ENCODE peak calls at places on chromosomes 16 and 17, in nine cellular contexts. Q is astrocyte, C is pancreas, R is fibroblast of lung, E is heart right ventricle, Y is Peyer's patch, S is thyroid gland, M is heart left ventricle, T is cardiac muscle cell. U is an unnamed sample.

GRCh38 chr17:49924589-49924988 is 44.4 kb upstream of the DLX4 start:
- DNase-seq in Q (no peak), Y (no peak), M (no peak), C (no peak), E (no peak), S (no peak), R (no peak), T (no peak), U (no peak)

GRCh38 chr17:31417051-31417792 is 25.7 kb downstream of the RAB11FIP4 start:
- DNase-seq in S (no peak), C (no peak), T (no peak), Y (no peak), M (no peak), Q (no peak), E (no peak), R (no peak), U (no peak)

GRCh38 chr17:2435181-2435741 is 34.4 kb upstream of the MNT start:
- DNase-seq in M (no peak), Y (no peak), E (no peak), C (no peak), T (peak; percentile 44), Q (peak; percentile 32), R (no peak), S (peak; percentile 46), U (peak; percentile 18)

GRCh38 chr17:27646232-27646631 is 15.2 kb downstream of the LGALS9 start:
- DNase-seq in M (no peak), T (no peak), E (no peak), S (no peak), R (no peak), Q (no peak), C (no peak), Y (no peak), U (no peak)

GRCh38 chr16:4411684-4412083 is 4.7 kb downstream of the CORO7 start:
- DNase-seq in Q (no peak), M (peak; percentile 78), T (peak; percentile 62), E (peak; percentile 62), Y (no peak), R (peak; percentile 70), S (no peak), C (no peak), U (no peak)

GRCh38 chr16:70687172-70687531 is 1.3 kb upstream of the MTSS2 start:
- DNase-seq in E (no peak), Y (no peak), C (no peak), S (no peak), T (no peak), M (no peak), Q (no peak), R (no peak), U (peak; percentile 24)

GRCh38 chr16:528111-529011 is 849 bp downstream of the CAPN15 start:
- DNase-seq in C (no peak), T (peak; percentile 65), S (peak; percentile 37), Q (peak; percentile 55), M (no peak), Y (peak; percentile 30), R (peak; percentile 56), E (peak; percentile 48), U (peak; percentile 73)

GRCh38 chr17:56929362-56929969 is 15.6 kb upstream of the TRIM25 start:
- DNase-seq in Y (no peak), T (no peak), E (no peak), M (no peak), Q (no peak), R (peak; percentile 17), C (no peak), S (no peak), U (no peak)

GRCh38 chr17:63550816-63551639 is 751 bp downstream of the DCAF7 start:
- DNase-seq in Q (peak; percentile 47), R (peak; percentile 20), S (no peak), E (no peak), T (peak; percentile 49), M (no peak), Y (peak; percentile 28), C (no peak), U (peak; percentile 72)

GRCh38 chr16:502179-502943 is 25.2 kb upstream of the CAPN15 start:
- DNase-seq in Y (no peak), T (no peak), R (no peak), C (no peak), M (no peak), E (no peak), S (no peak), Q (no peak), U (no peak)

GRCh38 chr16:87188104-87188503 is 129.1 kb downstream of the C16orf95 start:
- DNase-seq in Y (no peak), T (no peak), E (no peak), M (no peak), Q (no peak), S (no peak), R (no peak), C (no peak), U (no peak)

GRCh38 chr17:20721151-20721550 is 141.6 kb downstream of the CDRT15L2 start:
- DNase-seq in Q (peak; percentile 1), Y (no peak), T (peak; percentile 80), C (no peak), R (no peak), E (no peak), M (no peak), S (no peak), U (peak; percentile 5)

GRCh38 chr16:68282064-68282452 is 17.7 kb downstream of the SLC7A6 start:
- DNase-seq in E (no peak), R (no peak), M (no peak), T (no peak), C (no peak), Q (no peak), S (no peak), Y (no peak), U (no peak)
- H3K4me1 ChIP-seq in E (peaks cover 81% of the 10 kb centered on the region), R (no peaks in the 10 kb centered on the region), M (peaks cover 52% of the 10 kb centered on the region), T (peaks cover 14% of the 10 kb centered on the region), C (no peaks in the 10 kb centered on the region), Q (no peaks in the 10 kb centered on the region), S (peaks cover 11% of the 10 kb centered on the region), Y (no peaks in the 10 kb centered on the region), U (peaks cover 75% of the 10 kb centered on the region)

DNA sequence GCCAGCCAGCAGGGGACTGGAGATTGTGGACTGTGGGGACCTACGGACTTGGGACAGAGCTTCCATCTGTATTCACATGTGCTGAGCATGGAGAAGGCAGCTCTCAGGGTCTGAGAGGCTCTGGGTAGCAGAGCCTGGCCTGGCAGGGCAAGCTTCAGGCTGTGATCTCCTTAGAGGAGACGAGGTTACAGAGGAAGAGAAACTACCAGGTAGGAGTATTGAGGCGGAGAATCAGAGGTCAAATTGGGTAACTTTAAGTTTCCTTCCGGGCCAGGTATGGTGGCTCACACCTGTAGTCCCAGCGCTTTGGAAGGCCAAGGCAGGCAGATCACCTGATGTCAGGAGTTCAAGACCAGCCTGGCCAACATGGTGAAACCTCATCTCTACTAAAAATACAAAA is 8.8 kb downstream of the CTNS start:
- DNase-seq in S (no peak), R (no peak), Y (no peak), Q (no peak), C (no peak), E (no peak), T (no peak), M (no peak), U (no peak)
- H3K4me1 ChIP-seq in S (no peaks in the 10 kb centered on the region), R (no peaks in the 10 kb centered on the region), Y (no peaks in the 10 kb centered on the region), Q (no peaks in the 10 kb centered on the region), C (peaks cover 10% of the 10 kb centered on the region), E (peaks cover 7% of the 10 kb centered on the region), T (peaks cover 12% of the 10 kb centered on the region), M (peaks cover 8% of the 10 kb centered on the region), U (peaks cover 16% of the 10 kb centered on the region)

GRCh38 chr17:73099504-73099903 is 7.0 kb upstream of the SLC39A11 start:
- DNase-seq in S (no peak), R (no peak), T (no peak), M (no peak), E (no peak), Q (no peak), C (no peak), Y (peak; percentile 10), U (no peak)

GRCh38 chr17:73096866-73097265 is 4.4 kb upstream of the SLC39A11 start:
- DNase-seq in T (peak; percentile 56), Y (peak; percentile 3), R (peak; percentile 12), Q (peak; percentile 32), M (no peak), E (no peak), C (no peak), S (peak; percentile 52), U (no peak)

GRCh38 chr17:73098919-73099318 is 6.4 kb upstream of the SLC39A11 start:
- DNase-seq in Y (peak; percentile 10), E (no peak), Q (no peak), R (no peak), T (no peak), S (no peak), C (no peak), M (no peak), U (no peak)

GRCh38 chr17:73093286-73093685 is 798 bp upstream of the SLC39A11 start:
- DNase-seq in S (no peak), R (no peak), E (no peak), T (no peak), Q (no peak), Y (no peak), M (no peak), C (no peak), U (no peak)

DNA sequence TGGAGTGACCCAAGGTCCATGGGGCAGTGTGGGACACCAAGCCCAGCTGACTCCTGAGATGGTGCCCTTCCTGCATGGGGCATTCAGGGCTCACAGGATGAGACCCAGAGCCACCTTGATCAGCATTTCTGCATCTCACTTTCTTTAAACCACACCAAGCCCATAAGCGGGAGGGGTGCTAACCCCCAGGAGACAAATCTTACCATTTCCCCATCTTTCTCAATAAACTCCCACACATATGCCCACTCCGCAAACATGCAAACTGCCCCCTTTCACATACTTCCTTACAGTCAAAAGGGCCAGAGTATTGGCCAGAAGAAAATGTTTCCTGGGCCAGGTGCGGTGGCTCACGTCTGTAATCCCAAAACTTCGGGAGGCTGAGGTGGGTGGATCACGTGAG is 3.7 kb upstream of the SLC39A11 start:
- DNase-seq in S (no peak), R (no peak), Q (no peak), C (no peak), E (no peak), T (no peak), M (no peak), Y (peak; percentile 4), U (no peak)
- H3K4me1 ChIP-seq in S (peaks cover 17% of the 10 kb centered on the region), R (peaks cover 5% of the 10 kb centered on the region), Q (peaks cover 13% of the 10 kb centered on the region), C (peaks cover 5% of the 10 kb centered on the region), E (peaks cover 39% of the 10 kb centered on the region), T (no peaks in the 10 kb centered on the region), M (peaks cover 20% of the 10 kb centered on the region), Y (no peaks in the 10 kb centered on the region), U (peaks cover 21% of the 10 kb centered on the region)

GRCh38 chr17:72536788-72537187 is 416.0 kb downstream of the SOX9 start:
- DNase-seq in C (no peak), T (no peak), Q (no peak), R (no peak), M (no peak), Y (no peak), S (no peak), E (no peak), U (no peak)

GRCh38 chr17:72534776-72535175 is 414.0 kb downstream of the SOX9 start:
- DNase-seq in M (no peak), Y (no peak), S (no peak), Q (no peak), E (no peak), C (no peak), T (no peak), R (no peak), U (no peak)

GRCh38 chr17:72535346-72535745 is 414.5 kb downstream of the SOX9 start:
- DNase-seq in Q (no peak), S (no peak), E (no peak), C (no peak), R (no peak), M (no peak), Y (no peak), T (no peak), U (no peak)

GRCh38 chr17:72534265-72534664 is 413.4 kb downstream of the SOX9 start:
- DNase-seq in M (no peak), Y (no peak), E (no peak), R (no peak), C (no peak), T (no peak), Q (no peak), S (no peak), U (no peak)

GRCh38 chr17:72535779-72536178 is 415.0 kb downstream of the SOX9 start:
- DNase-seq in Q (no peak), R (no peak), M (no peak), S (no peak), C (no peak), Y (no peak), E (no peak), T (no peak), U (no peak)
- H3K4me1 ChIP-seq in Q (peaks cover 22% of the 10 kb centered on the region), R (peaks cover 5% of the 10 kb centered on the region), M (no peaks in the 10 kb centered on the region), S (peaks cover 12% of the 10 kb centered on the region), C (no peaks in the 10 kb centered on the region), Y (peaks cover 4% of the 10 kb centered on the region), E (peaks cover 10% of the 10 kb centered on the region), T (peaks cover 11% of the 10 kb centered on the region), U (peaks cover 14% of the 10 kb centered on the region)